ENCODE peak calls at places on chromosomes 6 and 20, in four cellular contexts. I is brain microvascular endothelial cell, O is mesothelial cell of epicardium, D is omental fat pad. F is an unnamed sample.

GRCh38 chr6:119671105-119671504 is 321.5 kb upstream of the MAN1A1 start:
- DNase-seq in I (no peak), D (no peak), O (no peak), F (no peak)

GRCh38 chr20:4546786-4547185 is 174.9 kb upstream of the PRND start:
- DNase-seq in D (no peak), I (peak), O (no peak), F (no peak)

GRCh38 chr6:138485586-138486248 is 13.6 kb downstream of the NHSL1 start:
- DNase-seq in O (no peak), I (no peak), D (no peak), F (no peak)

GRCh38 chr20:33773412-33774089 is 37.6 kb upstream of the CHMP4B start:
- DNase-seq in I (no peak), D (no peak), O (no peak), F (no peak)

GRCh38 chr20:25315418-25316210 is 67.7 kb downstream of the PYGB start:
- DNase-seq in D (peak), I (peak), O (no peak), F (no peak)

GRCh38 chr6:156976144-156977088 is 199.2 kb downstream of the ARID1B start:
- DNase-seq in I (no peak), D (no peak), O (no peak), F (no peak)

GRCh38 chr20:10131612-10132345 is 86.9 kb upstream of the SNAP25 start:
- DNase-seq in O (peak), I (peak), D (no peak), F (no peak)

GRCh38 chr20:23308908-23309307 is 41.7 kb upstream of the NXT1 start:
- DNase-seq in I (no peak), D (no peak), O (no peak), F (no peak)

GRCh38 chr6:167530960-167531359 is 206.1 kb downstream of the TTLL2 start:
- DNase-seq in O (no peak), D (no peak), I (no peak), F (no peak)

GRCh38 chr6:122726649-122727048 is 52.9 kb upstream of the FABP7 start:
- DNase-seq in D (no peak), O (no peak), I (peak), F (no peak)
- TF ChIP-seq CTCF in D (no peak), O (peak), I (peak), F (peak)

GRCh38 chr20:36215778-36216177 is 20.5 kb upstream of the AAR2 start:
- DNase-seq in I (no peak), O (no peak), D (no peak), F (no peak)

GRCh38 chr20:36214684-36215256 is 21.5 kb upstream of the AAR2 start:
- DNase-seq in O (no peak), I (no peak), D (no peak), F (no peak)

GRCh38 chr20:36216314-36217025 is 19.8 kb upstream of the AAR2 start:
- DNase-seq in O (no peak), I (no peak), D (no peak), F (no peak)

GRCh38 chr20:36218380-36219064 is 17.8 kb upstream of the AAR2 start:
- DNase-seq in I (no peak), O (no peak), D (no peak), F (no peak)

GRCh38 chr20:36217226-36217625 is 19.1 kb upstream of the AAR2 start:
- DNase-seq in O (no peak), I (no peak), D (no peak), F (no peak)
- TF ChIP-seq CTCF in O (no peak), I (peak), D (no peak), F (no peak)

DNA sequence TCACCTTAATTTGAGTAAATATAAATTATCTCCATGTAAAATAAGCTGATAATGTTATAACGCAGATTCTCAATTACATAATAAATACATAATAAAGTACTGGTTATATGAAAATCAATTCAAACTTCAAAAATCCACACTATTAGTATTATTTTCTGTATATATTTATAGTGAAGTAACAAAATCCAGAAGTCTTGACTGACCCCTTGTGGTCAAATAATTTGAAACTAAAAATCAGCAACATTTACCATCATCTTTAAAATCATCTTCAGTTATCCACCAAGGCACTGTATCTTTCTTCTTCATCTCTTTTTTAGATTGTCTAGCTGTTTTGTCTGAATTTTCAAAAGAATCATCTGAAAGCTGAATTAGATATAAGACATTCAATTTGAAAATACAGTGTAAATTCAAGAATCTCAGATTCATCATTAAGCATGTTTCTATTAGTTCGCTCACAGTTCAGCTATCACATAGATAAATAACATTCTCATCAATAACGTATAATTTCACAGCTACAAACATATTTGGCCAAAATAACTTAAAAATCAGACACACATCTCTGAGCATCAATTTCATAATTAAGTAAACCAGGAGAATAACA is 6.5 kb downstream of the CEP162 start:
- DNase-seq in D (no peak), I (no peak), O (no peak), F (no peak)
- TF ChIP-seq CTCF in D (no peak), I (peak), O (peak), F (peak)

GRCh38 chr6:83514877-83515466 is 2.6 kb downstream of the PRSS35 start:
- DNase-seq in O (no peak), D (no peak), I (peak), F (no peak)

GRCh38 chr6:83517500-83517899 is 5.2 kb downstream of the PRSS35 start:
- DNase-seq in D (no peak), I (no peak), O (no peak), F (no peak)

GRCh38 chr6:83518946-83519489 is 6.7 kb downstream of the PRSS35 start:
- DNase-seq in I (peak), O (no peak), D (no peak), F (no peak)
- TF ChIP-seq CTCF in I (peak), O (no peak), D (no peak), F (peak)

F was measured in D721Med.